ENCODE peak calls at places on chromosomes 16 and 17, in five cellular contexts. U is H9, R is IMR-90, Z is mesendoderm, V is H1. D is an unnamed sample.

GRCh38 chr17:44279586-44280344 is 11.8 kb upstream of the SLC4A1 start:
- DNase-seq in U (peak), R (peak), V (peak), Z (peak), D (peak)

GRCh38 chr16:65314246-65315003 is 192.6 kb upstream of the CDH11 start:
- DNase-seq in R (peak), V (no peak), Z (no peak), U (no peak), D (no peak)

GRCh38 chr16:4179020-4179419 is 62.8 kb upstream of the ADCY9 start:
- DNase-seq in Z (peak), U (no peak), V (no peak), R (peak), D (peak)

GRCh38 chr17:47252766-47253512 is 688 bp upstream of the ITGB3 start:
- DNase-seq in U (no peak), V (no peak), R (no peak), Z (no peak), D (no peak)

GRCh38 chr17:17579691-17580090 is 11.8 kb downstream of the PEMT start:
- DNase-seq in Z (no peak), U (no peak), R (no peak), V (no peak), D (no peak)

GRCh38 chr16:68719993-68720489 is 17.1 kb upstream of the CDH1 start:
- DNase-seq in Z (no peak), R (no peak), U (no peak), V (no peak), D (no peak)

GRCh38 chr16:28534542-28535373 is 4.0 kb downstream of the NUPR1 start:
- DNase-seq in Z (no peak), R (no peak), V (no peak), U (no peak), D (no peak)

GRCh38 chr16:85255777-85256176 is 143.5 kb upstream of the CIBAR2 start:
- DNase-seq in Z (no peak), V (no peak), U (no peak), R (no peak), D (no peak)

GRCh38 chr16:67685388-67686112 is 18.9 kb downstream of the C16orf86 start:
- DNase-seq in U (no peak), R (no peak), Z (no peak), V (no peak), D (no peak)

GRCh38 chr17:81380117-81380516 is 15.1 kb upstream of the BAHCC1 start:
- DNase-seq in R (no peak), U (peak), V (no peak), Z (no peak), D (no peak)

GRCh38 chr17:29918922-29919856 is 10.8 kb downstream of the SSH2 start:
- DNase-seq in V (no peak), Z (peak), R (peak), U (no peak), D (peak)

GRCh38 chr16:56348168-56349085 is 76.9 kb downstream of the AMFR start:
- DNase-seq in V (no peak), Z (no peak), U (no peak), R (peak), D (no peak)

GRCh38 chr17:81325974-81326358 is 30.9 kb upstream of the SLC38A10 start:
- DNase-seq in V (no peak), Z (no peak), R (no peak), U (no peak), D (no peak)

GRCh38 chr16:48041861-48042435 is 113.8 kb downstream of the ABCC12 start:
- DNase-seq in V (no peak), U (peak), Z (peak), R (no peak), D (no peak)

GRCh38 chr17:52158450-52159042 is at the start of gene CA10:
- DNase-seq in V (peak), U (peak), Z (peak), R (no peak), D (no peak)

GRCh38 chr17:39663688-39664580 is 1.2 kb upstream of the TCAP start:
- DNase-seq in U (peak), R (no peak), Z (peak), V (no peak), D (peak)

GRCh38 chr17:26818736-26819135 is 475.2 kb upstream of the WSB1 start:
- DNase-seq in U (no peak), Z (peak), V (peak), R (peak), D (peak)

GRCh38 chr17:70987867-70988340 is 818.6 kb downstream of the KCNJ2 start:
- DNase-seq in Z (peak), V (no peak), U (peak), R (no peak), D (no peak)

GRCh38 chr16:15587152-15587825 is 55.7 kb downstream of the MARF1 start:
- DNase-seq in V (no peak), Z (no peak), R (no peak), U (no peak), D (no peak)

GRCh38 chr16:15593235-15593634 is 49.7 kb downstream of the MARF1 start:
- DNase-seq in Z (no peak), R (no peak), V (no peak), U (no peak), D (no peak)

GRCh38 chr16:15597135-15597534 is 45.8 kb downstream of the MARF1 start:
- DNase-seq in U (no peak), Z (no peak), V (no peak), R (no peak), D (no peak)

GRCh38 chr16:15586716-15587115 is 56.2 kb downstream of the MARF1 start:
- DNase-seq in U (no peak), R (no peak), V (no peak), Z (no peak), D (no peak)

DNA sequence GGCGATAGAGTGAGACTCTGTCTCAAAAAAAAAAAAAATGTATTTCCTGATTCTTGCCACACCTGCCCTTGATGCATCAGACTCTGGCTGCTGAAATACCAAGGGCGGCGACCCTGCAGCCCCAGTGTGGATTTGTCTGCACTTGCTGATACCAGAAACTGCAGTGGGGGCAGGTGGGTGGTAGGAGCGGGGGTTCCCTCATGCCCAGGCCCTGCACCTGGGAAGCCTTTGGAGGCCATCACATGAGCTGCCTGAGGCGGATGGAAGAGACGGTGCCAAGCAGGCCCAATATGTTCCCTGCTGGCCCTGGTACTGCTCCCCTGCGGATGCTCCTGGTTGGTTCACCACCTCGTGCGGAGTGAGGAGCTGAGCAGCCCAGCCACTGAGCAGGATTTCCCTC is 50.6 kb downstream of the MARF1 start:
- DNase-seq in R (no peak), U (no peak), Z (no peak), V (no peak), D (no peak)
- H3K18ac ChIP-seq in R (no peak), U (no peak), Z (no peak), V (no peak), D (peak)

DNA sequence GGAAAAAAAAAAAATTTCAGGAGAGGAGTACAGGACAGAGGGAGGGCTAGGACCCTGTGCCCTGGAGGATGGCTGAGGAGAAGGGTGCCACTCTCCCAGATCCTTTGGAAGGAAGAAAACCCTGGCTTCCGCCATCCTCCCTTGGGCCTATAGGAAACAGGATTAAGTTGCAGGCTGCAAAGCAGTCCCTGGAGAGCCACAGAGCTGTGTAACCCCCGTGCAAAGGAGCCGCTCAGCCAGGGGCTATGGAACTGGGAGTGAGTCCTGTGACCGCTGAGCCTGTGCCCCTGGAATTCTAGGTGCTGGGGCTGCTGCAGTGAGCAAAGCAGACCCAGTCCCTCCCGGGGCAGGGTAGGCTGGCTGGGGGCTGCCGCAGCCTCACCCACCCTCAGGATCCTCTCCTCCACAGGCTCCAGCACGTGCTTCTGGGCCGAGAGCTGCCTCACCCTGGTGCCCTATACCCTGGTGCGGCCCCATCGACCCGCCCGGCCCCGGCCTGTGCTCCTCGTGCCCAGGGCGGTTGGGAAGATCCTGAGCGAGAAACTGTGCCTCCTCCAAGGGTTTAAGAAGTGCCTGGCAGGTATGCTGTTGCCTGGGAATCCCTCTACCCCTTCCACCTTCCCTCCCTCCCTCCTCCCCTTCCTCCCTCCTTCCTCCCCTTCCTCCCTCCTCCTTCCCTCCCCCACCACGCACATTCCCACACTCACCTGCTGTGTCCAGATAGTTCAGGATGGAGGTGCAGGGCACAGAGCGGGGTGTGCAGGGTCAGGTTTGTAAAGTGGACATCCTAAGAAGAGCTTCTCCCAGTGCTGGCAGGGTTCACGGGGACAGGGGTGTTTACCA is 15.3 kb downstream of the SGSH start:
- DNase-seq in V (no peak), R (no peak), Z (no peak), U (peak), D (no peak)
- H3K23ac ChIP-seq in V (no peak), R (no peak), Z (no peak), U (no peak), D (no peak)

GRCh38 chr17:73414171-73414955 is 102.6 kb upstream of the CDC42EP4 start:
- DNase-seq in V (no peak), Z (no peak), U (no peak), R (no peak), D (no peak)
- H3K18ac ChIP-seq in V (no peak), Z (no peak), U (no peak), R (no peak), D (no peak)

DNA sequence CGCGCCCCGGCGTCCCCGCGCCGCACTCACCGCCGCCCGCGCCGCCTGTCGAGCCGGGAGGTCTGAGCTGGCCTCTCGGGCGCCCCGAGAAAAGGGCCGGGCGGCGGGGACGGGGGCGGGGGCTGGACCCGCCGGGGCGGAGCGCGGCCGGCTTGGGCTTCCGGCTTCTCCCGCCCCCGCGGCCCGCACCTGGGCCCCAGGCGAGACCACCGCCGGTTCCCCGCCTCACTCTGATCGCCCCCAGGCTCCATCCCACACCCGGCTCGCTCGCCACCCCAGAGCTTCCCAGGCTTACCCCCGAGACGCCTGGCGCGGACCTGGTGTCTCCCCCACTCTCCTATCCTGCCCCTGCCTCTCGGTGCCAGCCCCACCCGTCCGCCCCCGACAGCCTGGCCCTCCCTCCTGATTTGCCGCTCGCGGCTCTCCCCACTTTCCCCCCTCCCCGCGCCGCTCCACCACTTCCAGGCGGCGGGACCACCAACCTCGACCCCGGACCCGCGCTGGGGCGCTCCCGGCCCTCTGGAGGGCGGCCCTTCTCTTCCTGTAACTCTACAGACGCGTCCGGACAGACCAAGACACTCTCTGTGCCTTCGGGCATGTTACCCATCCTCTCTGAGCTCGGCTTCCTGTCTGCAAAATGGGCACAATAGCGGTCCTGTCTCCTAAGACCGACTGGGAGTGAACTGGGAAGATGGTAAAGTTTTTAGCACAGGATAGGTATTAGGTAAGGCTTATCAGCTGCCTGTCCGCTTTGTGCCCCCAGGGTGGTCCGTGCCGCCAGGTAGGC is at the start of gene LITAF:
- DNase-seq in R (peak), U (peak), Z (peak), V (peak), D (peak)
- H3K23ac ChIP-seq in R (peak), U (no peak), Z (peak), V (no peak), D (no peak)

GRCh38 chr16:86756882-86757703 is 178.7 kb downstream of the FOXL1 start:
- DNase-seq in R (no peak), Z (no peak), V (no peak), U (no peak), D (no peak)

GRCh38 chr16:86751081-86752030 is 173.0 kb downstream of the FOXL1 start:
- DNase-seq in U (no peak), Z (no peak), R (peak), V (no peak), D (peak)

GRCh38 chr16:86752582-86753175 is 174.3 kb downstream of the FOXL1 start:
- DNase-seq in V (no peak), U (no peak), Z (no peak), R (peak), D (no peak)

GRCh38 chr16:86755571-86756006 is 177.2 kb downstream of the FOXL1 start:
- DNase-seq in V (no peak), R (no peak), Z (no peak), U (no peak), D (no peak)

GRCh38 chr16:86753399-86753798 is 175.1 kb downstream of the FOXL1 start:
- DNase-seq in R (no peak), Z (no peak), U (no peak), V (no peak), D (no peak)
- H3K18ac ChIP-seq in R (no peak), Z (no peak), U (no peak), V (no peak), D (no peak)

DNA sequence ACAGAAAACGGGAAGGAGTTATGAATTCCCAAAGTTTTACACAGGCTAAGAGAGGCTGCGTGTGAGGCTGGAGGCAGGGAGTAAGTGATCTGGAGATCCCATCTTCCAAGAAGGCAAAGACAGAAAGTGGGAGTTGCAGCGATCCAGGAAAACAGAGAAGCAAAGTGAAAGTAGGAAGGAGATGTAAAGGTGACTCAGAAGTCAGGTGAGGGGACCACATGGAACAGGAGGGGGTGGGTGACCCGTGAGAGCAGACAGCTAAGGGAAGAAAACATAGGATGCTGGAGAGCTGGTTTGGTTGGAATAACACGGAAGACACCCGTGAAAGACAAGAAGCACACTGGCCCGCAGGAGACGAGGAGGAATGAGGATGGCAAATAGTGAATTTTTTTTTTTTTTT is 1.3 kb downstream of the ALOX12 start:
- DNase-seq in Z (no peak), V (no peak), R (no peak), U (no peak), D (no peak)
- H3K23ac ChIP-seq in Z (no peak), V (no peak), R (no peak), U (no peak), D (no peak)

DNA sequence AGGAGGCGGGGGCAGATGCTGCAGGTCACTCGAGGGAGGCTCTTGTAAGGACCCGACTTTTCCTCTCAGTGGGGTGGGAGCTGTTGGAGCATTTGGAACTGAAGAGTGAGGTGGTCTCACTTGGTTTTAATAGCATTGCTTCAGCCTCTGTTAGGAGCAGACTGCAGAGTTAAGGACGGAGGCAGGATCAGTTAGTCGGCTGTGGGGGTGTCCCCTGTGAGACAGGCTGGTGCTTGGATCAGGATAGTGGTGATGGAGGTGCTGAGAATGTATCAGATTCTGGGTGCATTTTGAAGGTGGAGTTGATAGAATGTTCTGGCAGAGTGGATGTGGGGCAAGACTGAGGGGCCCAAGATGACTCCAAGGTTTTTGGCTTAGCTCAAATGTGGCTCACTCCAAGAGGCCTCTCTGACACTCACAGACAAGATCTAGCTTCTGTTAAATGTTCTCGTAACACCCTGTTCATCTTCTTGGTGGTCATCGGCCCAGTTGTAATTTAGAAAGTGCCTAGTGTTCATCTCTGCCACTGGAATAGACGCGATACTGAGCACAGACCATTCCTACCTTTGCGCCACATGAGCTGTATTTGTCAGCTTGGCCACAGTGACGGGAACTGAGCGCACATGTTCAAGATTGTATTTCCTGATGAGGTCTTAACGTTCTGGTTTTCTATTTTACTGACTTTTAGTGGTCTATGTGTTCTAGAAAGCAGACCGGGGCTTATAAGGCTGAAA is 7.5 kb downstream of the LCMT1 start:
- DNase-seq in U (no peak), V (no peak), Z (no peak), R (no peak), D (no peak)
- H3K18ac ChIP-seq in U (no peak), V (no peak), Z (no peak), R (no peak), D (no peak)

GRCh38 chr16:2686912-2687507 is 4.7 kb downstream of the KCTD5 start:
- DNase-seq in V (no peak), Z (no peak), U (no peak), R (no peak), D (no peak)

GRCh38 chr16:2687531-2688308 is 5.4 kb downstream of the KCTD5 start:
- DNase-seq in Z (no peak), U (no peak), R (no peak), V (no peak), D (no peak)

DNA sequence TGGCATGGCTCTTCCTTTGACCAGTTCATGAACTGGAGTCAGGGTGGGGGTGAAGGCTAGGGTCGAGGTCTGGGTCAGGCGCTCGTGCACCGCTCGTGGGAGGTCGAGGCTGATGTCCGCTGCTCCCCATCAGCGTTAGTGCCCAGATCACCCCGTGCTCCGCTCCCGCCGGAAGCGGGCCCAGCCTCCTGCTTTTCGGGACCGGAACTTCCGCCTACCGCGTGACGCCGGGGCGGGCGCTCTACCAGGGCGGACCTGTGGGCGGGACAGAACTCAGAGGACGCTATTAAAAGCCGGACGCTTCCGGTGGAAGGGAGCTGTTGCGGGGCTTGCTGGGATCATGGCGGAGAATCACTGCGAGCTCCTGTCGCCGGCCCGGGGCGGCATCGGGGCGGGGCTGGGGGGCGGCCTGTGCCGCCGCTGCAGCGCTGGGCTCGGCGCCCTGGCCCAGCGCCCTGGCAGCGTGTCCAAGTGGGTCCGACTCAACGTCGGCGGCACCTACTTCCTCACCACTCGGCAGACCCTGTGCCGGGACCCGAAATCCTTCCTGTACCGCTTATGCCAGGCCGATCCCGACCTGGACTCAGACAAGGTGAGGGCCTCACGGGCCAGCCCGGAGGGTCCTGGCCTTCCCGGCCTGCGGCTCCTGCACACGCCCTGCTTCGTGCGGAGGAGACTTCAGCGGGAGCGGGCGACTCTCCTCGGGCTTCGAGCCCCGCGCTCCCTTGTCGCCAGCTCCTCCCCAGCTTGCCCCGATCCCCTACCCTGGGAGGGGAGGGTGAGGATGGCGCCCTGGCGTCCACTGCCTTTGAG is at the start of gene KCTD5:
- DNase-seq in R (peak), V (peak), Z (peak), U (peak), D (peak)
- H3K23ac ChIP-seq in R (peak), V (no peak), Z (peak), U (no peak), D (no peak)

D was measured in mesenchymal stem cell.